ENCODE peak calls at places on chromosomes 4 and X, in six cellular contexts. Q is heart left ventricle; B is brain microvascular endothelial cell; T is CD4-positive, alpha-beta memory T cell; D is neural progenitor cell; R is OCI-LY7. K is an unnamed sample. For H3K36me3, the result is how much of the 10 kb centered on the place peaks cover.

GRCh38 chr4:15373363-15373762 is 54.5 kb upstream of the C1QTNF7 start:
- DNase-seq in Q (no peak), B (no peak), T (no peak), D (no peak), R (no peak), K (no peak)

GRCh38 chrX:10619311-10620015 is 922 bp downstream of the MID1 start:
- DNase-seq in Q (no peak), B (peak), T (no peak), D (no peak), R (no peak), K (no peak)

GRCh38 chr4:5974321-5974720 is 43.9 kb downstream of the C4orf50 start:
- DNase-seq in Q (no peak), B (no peak), T (no peak), D (no peak), R (no peak), K (no peak)

GRCh38 chrX:68433155-68433980 is at the start of gene OPHN1:
- DNase-seq in Q (peak), B (peak), T (no peak), D (peak), R (no peak), K (peak)

GRCh38 chr4:96326846-96327245 is 487.0 kb downstream of the PDHA2 start:
- DNase-seq in Q (no peak), B (no peak), T (no peak), D (no peak), R (no peak), K (no peak)

GRCh38 chr4:71382569-71383560 is 44.0 kb downstream of the SLC4A4 start:
- DNase-seq in Q (no peak), B (no peak), T (no peak), D (no peak), R (no peak), K (no peak)

GRCh38 chr4:167629272-167629671 is 395.0 kb upstream of the SPOCK3 start:
- DNase-seq in Q (no peak), B (no peak), T (no peak), D (no peak), R (no peak), K (no peak)

GRCh38 chr4:101230806-101231426 is 116.4 kb downstream of the PPP3CA start:
- DNase-seq in Q (no peak), B (no peak), T (no peak), D (peak), R (no peak), K (no peak)

GRCh38 chr4:48718818-48719465 is 61.1 kb downstream of the FRYL start:
- DNase-seq in Q (no peak), B (no peak), T (no peak), D (no peak), R (no peak), K (no peak)

GRCh38 chr4:71026086-71026485 is 32.6 kb downstream of the DCK start:
- DNase-seq in Q (no peak), B (peak), T (no peak), D (no peak), R (no peak), K (no peak)

GRCh38 chr4:72451349-72451748 is 117.7 kb downstream of the ADAMTS3 start:
- DNase-seq in Q (peak), B (no peak), T (no peak), D (no peak), R (no peak), K (no peak)

GRCh38 chrX:110407910-110408545 is 49.4 kb downstream of the RTL9 start:
- DNase-seq in Q (peak), B (peak), T (peak), D (peak), R (peak), K (peak)

GRCh38 chr4:138242830-138243149 is 641 bp upstream of the SLC7A11 start:
- DNase-seq in Q (no peak), B (no peak), T (no peak), D (no peak), R (no peak), K (no peak)

GRCh38 chr4:74161676-74162450 is 3.9 kb downstream of the MTHFD2L start:
- DNase-seq in Q (no peak), B (no peak), T (no peak), D (peak), R (no peak), K (no peak)
- H3K4me3 ChIP-seq in Q (no peak), B (no peak), T (no peak), D (no peak), R (no peak), K (no peak)

DNA sequence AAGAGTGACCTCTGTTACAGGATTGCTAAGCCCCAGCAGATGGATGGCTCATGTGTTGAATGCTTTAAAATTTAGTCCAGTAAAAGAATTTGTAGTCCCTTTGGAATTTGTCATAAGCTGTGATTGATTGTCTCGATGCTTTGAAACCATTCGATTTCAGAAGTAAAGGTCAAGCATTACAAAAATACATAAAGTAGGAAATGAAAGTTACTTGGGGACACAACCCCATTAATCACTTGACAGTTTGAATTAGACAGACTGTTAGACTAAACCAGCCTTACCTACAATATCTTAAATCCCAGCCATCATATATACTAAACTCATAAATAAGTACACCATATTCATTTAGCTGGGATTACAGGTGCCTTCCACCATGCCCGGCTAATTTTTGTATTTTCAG is 6.6 kb downstream of the REST start:
- DNase-seq in Q (no peak), B (no peak), T (no peak), D (no peak), R (no peak), K (no peak)
- H3K36me3 ChIP-seq in Q (under half), B (under half), T (under half), D (under half), R (half or more), K (under half)

GRCh38 chr4:4856071-4857000 is 3.1 kb upstream of the MSX1 start:
- DNase-seq in Q (no peak), B (no peak), T (no peak), D (peak), R (no peak), K (peak)
- H3K4me3 ChIP-seq in Q (peak), B (peak), T (no peak), D (peak), R (no peak), K (no peak)

DNA sequence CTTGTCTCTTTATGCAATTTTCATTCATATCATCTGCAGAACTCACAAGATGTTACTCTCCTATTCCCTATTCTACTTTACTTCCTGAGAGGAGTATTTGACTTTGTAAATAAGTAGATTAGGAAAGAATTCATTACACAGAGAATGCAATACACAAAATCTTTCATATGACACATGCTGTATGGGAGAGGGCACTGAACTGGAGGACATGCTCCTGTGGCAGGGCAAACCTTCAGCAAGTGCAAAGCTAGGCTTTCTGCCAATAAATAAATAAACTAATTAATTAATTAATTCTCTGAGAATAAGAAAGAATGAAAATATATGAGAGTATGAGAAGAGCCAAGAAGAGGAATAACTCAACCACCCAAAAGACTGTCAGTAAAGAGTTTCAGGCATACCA is 33.9 kb downstream of the THAP9 start:
- DNase-seq in Q (no peak), B (no peak), T (no peak), D (no peak), R (no peak), K (no peak)
- H3K36me3 ChIP-seq in Q (half or more), B (under half), T (under half), D (under half), R (half or more), K (under half)

DNA sequence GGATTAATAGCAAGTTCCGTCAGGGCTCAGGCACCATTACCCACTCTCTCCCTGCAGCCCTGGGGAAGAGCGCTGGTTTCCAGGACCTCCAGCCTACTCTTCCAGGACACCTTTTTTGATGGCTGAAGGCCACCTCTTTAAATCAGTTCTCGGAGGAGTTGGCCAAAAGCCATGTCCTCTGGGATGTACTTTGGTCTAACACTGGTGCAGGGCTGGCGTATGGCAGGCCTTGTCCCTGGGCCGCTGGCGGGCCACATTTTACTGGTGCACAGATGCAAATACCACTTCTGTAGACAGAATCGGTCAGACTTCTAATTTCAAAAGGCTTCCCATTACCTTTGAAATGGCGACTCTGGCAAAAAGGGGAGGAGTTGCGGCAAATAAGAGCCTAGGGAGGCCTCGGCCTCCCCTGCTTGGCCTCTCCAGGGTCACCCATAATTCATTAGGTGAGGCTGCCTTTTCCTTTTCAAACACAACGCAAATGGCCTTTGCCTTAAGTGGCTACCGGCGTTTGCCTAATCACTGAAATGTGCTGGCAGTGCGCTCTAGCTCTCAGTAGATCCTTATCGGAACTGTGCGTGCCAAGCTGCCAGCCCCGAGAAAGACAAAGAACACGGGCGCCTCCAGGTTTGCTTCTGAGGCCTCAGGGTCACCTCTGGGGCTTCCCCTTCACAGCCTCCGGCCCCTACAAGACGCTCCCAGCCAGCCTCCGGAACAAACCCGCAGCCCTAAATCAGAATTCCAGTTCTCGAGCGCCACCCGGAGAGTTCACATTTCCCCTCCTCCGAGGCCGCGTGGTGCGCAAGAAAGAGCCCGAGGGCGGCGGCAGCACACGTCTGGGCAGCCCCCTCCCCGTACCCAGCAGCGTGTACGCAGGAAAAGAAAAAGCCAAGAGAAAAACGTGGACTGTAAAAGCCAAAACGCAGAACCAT is 76.2 kb upstream of the BCOR start:
- DNase-seq in Q (peak), B (no peak), T (no peak), D (peak), R (peak), K (peak)
- H3K4me3 ChIP-seq in Q (no peak), B (no peak), T (peak), D (peak), R (peak), K (peak)

GRCh38 chrX:8037593-8038348 is 110.6 kb upstream of the PNPLA4 start:
- DNase-seq in Q (no peak), B (no peak), T (no peak), D (no peak), R (no peak), K (no peak)
- H3K36me3 ChIP-seq in Q (under half), B (under half), T (under half), D (under half), R (under half), K (under half)

GRCh38 chr4:121693450-121693849 is 3.3 kb downstream of the ANXA5 start:
- DNase-seq in Q (no peak), B (no peak), T (no peak), D (no peak), R (no peak), K (no peak)
- H3K4me3 ChIP-seq in Q (no peak), B (peak), T (no peak), D (no peak), R (no peak), K (no peak)

DNA sequence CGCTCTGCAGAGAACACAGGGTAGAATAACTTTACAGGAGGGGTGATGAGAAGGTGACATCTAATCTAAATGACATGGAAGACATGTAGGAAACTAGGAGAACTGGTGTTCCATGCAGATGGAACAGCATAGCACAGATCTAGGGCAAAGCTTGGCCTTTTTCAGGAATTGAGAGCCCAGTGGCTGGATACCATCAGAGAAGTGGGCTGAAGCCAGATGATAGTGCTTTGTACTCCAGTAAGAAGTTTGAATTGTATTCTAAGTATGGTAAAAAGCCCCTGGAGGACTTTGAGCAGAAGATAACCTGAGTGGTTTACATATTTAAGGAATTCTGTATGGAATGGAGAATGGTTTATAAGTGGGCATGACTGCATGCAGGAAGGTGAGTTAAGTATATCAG is 32.8 kb downstream of the ENOPH1 start:
- DNase-seq in Q (no peak), B (no peak), T (no peak), D (no peak), R (no peak), K (no peak)
- H3K36me3 ChIP-seq in Q (under half), B (under half), T (under half), D (under half), R (half or more), K (under half)

GRCh38 chr4:139639654-139640053 is 26.0 kb upstream of the MGST2 start:
- DNase-seq in Q (no peak), B (no peak), T (no peak), D (no peak), R (no peak), K (no peak)

GRCh38 chr4:139633661-139634060 is 32.0 kb upstream of the MGST2 start:
- DNase-seq in Q (peak), B (peak), T (no peak), D (peak), R (no peak), K (peak)

GRCh38 chr4:139630991-139631390 is 34.6 kb upstream of the MGST2 start:
- DNase-seq in Q (no peak), B (no peak), T (no peak), D (peak), R (no peak), K (no peak)

GRCh38 chr4:139633195-139633594 is 32.4 kb upstream of the MGST2 start:
- DNase-seq in Q (no peak), B (no peak), T (no peak), D (no peak), R (no peak), K (no peak)

GRCh38 chr4:139635966-139636365 is 29.7 kb upstream of the MGST2 start:
- DNase-seq in Q (no peak), B (no peak), T (no peak), D (no peak), R (no peak), K (no peak)
- H3K4me3 ChIP-seq in Q (no peak), B (no peak), T (no peak), D (no peak), R (no peak), K (no peak)

GRCh38 chr4:128847074-128847724 is 37.7 kb downstream of the JADE1 start:
- DNase-seq in Q (no peak), B (no peak), T (no peak), D (no peak), R (no peak), K (no peak)
- H3K36me3 ChIP-seq in Q (half or more), B (half or more), T (half or more), D (under half), R (half or more), K (half or more)